ENCODE peak calls at places on chromosomes 3 and 15, in six cellular contexts. T is esophagus squamous epithelium, L is tibial artery, X is thoracic aorta, S is Peyer's patch, B is MM.1S. O is an unnamed sample. For H3K36me3, the result is how much of the 10 kb centered on the place peaks cover.

GRCh38 chr3:25306741-25307140 is 121.3 kb upstream of the RARB start:
- DNase-seq in B (no peak), L (no peak), S (no peak), T (no peak), X (no peak), O (no peak)

GRCh38 chr3:52415769-52416168 is 29.1 kb downstream of the SEMA3G start:
- DNase-seq in S (no peak), B (no peak), X (no peak), T (no peak), L (no peak), O (no peak)

GRCh38 chr15:99249270-99249817 is at the start of gene TTC23:
- DNase-seq in X (no peak), L (no peak), S (no peak), T (no peak), B (no peak), O (peak)

GRCh38 chr3:43071313-43071893 is 34.5 kb downstream of the POMGNT2 start:
- DNase-seq in X (no peak), S (no peak), B (no peak), L (no peak), T (no peak), O (peak)

GRCh38 chr15:71798641-71799040 is 11.7 kb upstream of the NR2E3 start:
- DNase-seq in L (no peak), T (no peak), S (no peak), X (no peak), B (no peak), O (no peak)

GRCh38 chr3:6315906-6316305 is 545.0 kb upstream of the GRM7 start:
- DNase-seq in X (no peak), L (no peak), B (no peak), T (no peak), S (no peak), O (no peak)

GRCh38 chr3:109685084-109686079 is 348.0 kb upstream of the DPPA4 start:
- DNase-seq in S (peak), X (peak), B (no peak), L (peak), T (no peak), O (peak)

GRCh38 chr3:160340351-160340750 is 58.7 kb downstream of the IFT80 start:
- DNase-seq in B (no peak), S (no peak), X (no peak), L (no peak), T (no peak), O (no peak)

GRCh38 chr3:105747056-105747455 is 121.8 kb downstream of the CBLB start:
- DNase-seq in T (no peak), X (no peak), B (no peak), L (no peak), S (no peak), O (no peak)

GRCh38 chr15:70390723-70391122 is 293.0 kb upstream of the TLE3 start:
- DNase-seq in S (no peak), B (no peak), L (no peak), X (no peak), T (no peak), O (no peak)

GRCh38 chr3:55180936-55181535 is 253.2 kb upstream of the LRTM1 start:
- DNase-seq in L (no peak), S (peak), X (no peak), B (peak), T (no peak), O (no peak)

GRCh38 chr3:187922704-187923393 is 177.6 kb upstream of the BCL6 start:
- DNase-seq in T (no peak), B (no peak), L (no peak), X (no peak), S (no peak), O (no peak)

GRCh38 chr3:171851685-171852084 is 8.5 kb downstream of the TMEM212 start:
- DNase-seq in T (no peak), B (no peak), X (no peak), L (no peak), S (no peak), O (peak)

GRCh38 chr15:101062063-101062462 is 142.9 kb downstream of the LRRK1 start:
- DNase-seq in S (peak), X (no peak), L (peak), T (no peak), B (no peak), O (no peak)

GRCh38 chr15:40282870-40283614 is at the start of gene ANKRD63:
- DNase-seq in X (no peak), B (no peak), T (no peak), L (no peak), S (no peak), O (no peak)

GRCh38 chr15:40242216-40242599 is 3.3 kb downstream of the PAK6 start:
- DNase-seq in B (no peak), T (no peak), L (no peak), S (peak), X (no peak), O (no peak)

GRCh38 chr3:37458162-37458895 is 283.9 kb upstream of the LRRFIP2 start:
- DNase-seq in S (no peak), X (no peak), T (no peak), B (no peak), L (peak), O (no peak)

GRCh38 chr3:90091557-90091956 is 984.1 kb downstream of the EPHA3 start:
- DNase-seq in X (no peak), L (no peak), B (peak), T (no peak), S (no peak), O (no peak)

GRCh38 chr3:147361671-147362420 is 44.5 kb downstream of the ZIC4 start:
- DNase-seq in X (no peak), B (peak), S (no peak), T (no peak), L (no peak), O (peak)

GRCh38 chr3:39101022-39101689 is 6.3 kb downstream of the GORASP1 start:
- DNase-seq in L (no peak), B (peak), X (no peak), T (no peak), S (peak), O (no peak)

GRCh38 chr3:128572644-128573105 is 77.9 kb downstream of the RPN1 start:
- DNase-seq in S (no peak), L (no peak), X (no peak), T (no peak), B (peak), O (peak)

GRCh38 chr3:47001731-47002489 is 22.4 kb downstream of the NBEAL2 start:
- DNase-seq in L (peak), T (no peak), X (no peak), B (no peak), S (no peak), O (no peak)
- H3K36me3 ChIP-seq in L (half or more), T (half or more), X (under half), B (under half), S (under half), O (under half)

GRCh38 chr15:52052076-52052935 is 33.3 kb downstream of the MAPK6 start:
- DNase-seq in L (no peak), T (no peak), S (no peak), X (no peak), B (no peak), O (no peak)

GRCh38 chr15:52056001-52056400 is 37.0 kb downstream of the MAPK6 start:
- DNase-seq in L (no peak), X (no peak), T (no peak), S (no peak), B (no peak), O (no peak)

GRCh38 chr15:52060511-52060910 is 41.5 kb downstream of the MAPK6 start:
- DNase-seq in L (no peak), X (no peak), S (no peak), B (no peak), T (no peak), O (no peak)

GRCh38 chr15:52054381-52054780 is 35.4 kb downstream of the MAPK6 start:
- DNase-seq in L (no peak), B (no peak), S (no peak), X (no peak), T (no peak), O (no peak)

DNA sequence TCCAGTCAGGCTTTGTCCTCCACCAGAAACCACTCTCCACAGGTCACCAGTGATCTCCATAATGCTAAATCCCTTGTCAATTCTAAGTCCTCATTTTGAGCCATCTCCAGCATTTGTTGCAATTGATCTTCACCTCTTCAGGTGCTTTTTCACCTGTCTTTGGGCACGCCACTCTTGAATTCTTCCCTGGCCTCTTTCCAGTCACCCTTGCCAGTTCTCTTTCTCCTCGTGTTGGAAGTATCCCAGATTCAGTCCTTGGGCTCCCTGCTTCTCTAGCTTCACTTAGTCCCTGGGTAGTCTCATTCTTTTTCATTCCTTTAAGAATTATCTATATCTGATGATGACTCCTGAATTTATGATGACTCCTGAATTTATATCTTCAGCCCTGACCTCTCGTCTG is 37.5 kb downstream of the MAPK6 start:
- DNase-seq in X (no peak), L (no peak), B (no peak), S (no peak), T (no peak), O (no peak)
- H3K36me3 ChIP-seq in X (under half), L (half or more), B (under half), S (under half), T (under half), O (under half)

GRCh38 chr3:44832965-44833364 is 28.7 kb upstream of the TMEM42 start:
- DNase-seq in L (no peak), S (no peak), X (no peak), T (no peak), B (no peak), O (no peak)
- H3K36me3 ChIP-seq in L (under half), S (under half), X (under half), T (under half), B (under half), O (under half)

GRCh38 chr3:47870702-47871255 is 67.8 kb downstream of the DHX30 start:
- DNase-seq in L (no peak), T (no peak), X (no peak), S (no peak), B (no peak), O (no peak)
- H3K36me3 ChIP-seq in L (half or more), T (under half), X (half or more), S (under half), B (under half), O (under half)

GRCh38 chr15:68783226-68784054 is 37.3 kb downstream of the ANP32A start:
- DNase-seq in L (peak), X (no peak), S (peak), B (peak), T (no peak), O (peak)

GRCh38 chr15:68786753-68787152 is 33.9 kb downstream of the ANP32A start:
- DNase-seq in X (no peak), T (no peak), B (no peak), L (peak), S (no peak), O (no peak)

GRCh38 chr15:68782589-68783161 is 38.0 kb downstream of the ANP32A start:
- DNase-seq in T (no peak), L (peak), X (no peak), B (no peak), S (no peak), O (no peak)

GRCh38 chr15:68781766-68782588 is 38.7 kb downstream of the ANP32A start:
- DNase-seq in B (no peak), X (peak), L (peak), S (no peak), T (no peak), O (no peak)

DNA sequence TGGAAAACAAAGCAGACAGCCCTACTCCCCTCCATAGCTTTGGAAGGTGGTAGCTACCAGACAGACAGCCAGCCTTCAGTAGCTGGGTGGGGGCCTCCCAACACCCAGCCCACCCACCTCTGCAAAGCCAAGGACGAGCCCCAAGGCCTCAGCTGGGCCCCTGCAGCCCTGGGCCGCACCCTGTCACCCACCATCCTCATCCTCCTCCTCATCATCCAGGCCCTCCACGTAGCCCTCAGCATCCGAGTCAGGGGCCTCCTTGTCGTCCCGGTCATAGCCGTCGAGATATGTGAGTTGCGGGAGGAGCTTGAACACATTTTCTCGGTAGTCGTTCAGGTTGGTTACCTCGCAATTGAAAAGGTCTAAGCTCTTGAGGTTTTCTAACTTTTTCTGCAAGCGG is 36.5 kb downstream of the ANP32A start:
- DNase-seq in X (no peak), T (no peak), L (peak), S (no peak), B (no peak), O (no peak)
- H3K36me3 ChIP-seq in X (under half), T (under half), L (half or more), S (under half), B (under half), O (under half)

DNA sequence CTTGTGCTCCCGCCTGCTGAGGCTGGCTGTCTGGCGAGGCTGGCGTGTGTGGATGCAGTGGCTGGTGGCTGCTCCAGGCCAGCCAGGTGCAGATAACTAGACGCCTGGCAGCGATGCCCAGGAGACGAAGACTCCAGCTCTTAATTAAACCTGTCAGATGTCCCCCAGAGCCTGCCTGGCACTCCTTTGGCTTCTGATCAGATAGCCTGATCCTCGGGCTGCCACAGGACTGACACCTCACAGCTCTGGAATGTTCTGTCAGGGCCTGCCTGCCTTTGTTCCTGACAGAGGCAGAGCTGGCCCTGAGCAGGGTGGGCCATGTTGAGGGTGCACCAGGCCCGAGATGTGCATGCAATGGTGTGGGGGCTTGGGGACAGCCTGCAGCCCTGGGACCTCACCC is 36.5 kb downstream of the PLXNA1 start:
- DNase-seq in T (no peak), X (no peak), L (no peak), S (no peak), B (no peak), O (no peak)
- H3K36me3 ChIP-seq in T (half or more), X (half or more), L (half or more), S (under half), B (under half), O (under half)

GRCh38 chr15:28219116-28219515 is 102.9 kb downstream of the HERC2 start:
- DNase-seq in X (no peak), L (no peak), T (no peak), S (no peak), B (no peak), O (no peak)
- H3K36me3 ChIP-seq in X (under half), L (half or more), T (under half), S (under half), B (under half), O (under half)

DNA sequence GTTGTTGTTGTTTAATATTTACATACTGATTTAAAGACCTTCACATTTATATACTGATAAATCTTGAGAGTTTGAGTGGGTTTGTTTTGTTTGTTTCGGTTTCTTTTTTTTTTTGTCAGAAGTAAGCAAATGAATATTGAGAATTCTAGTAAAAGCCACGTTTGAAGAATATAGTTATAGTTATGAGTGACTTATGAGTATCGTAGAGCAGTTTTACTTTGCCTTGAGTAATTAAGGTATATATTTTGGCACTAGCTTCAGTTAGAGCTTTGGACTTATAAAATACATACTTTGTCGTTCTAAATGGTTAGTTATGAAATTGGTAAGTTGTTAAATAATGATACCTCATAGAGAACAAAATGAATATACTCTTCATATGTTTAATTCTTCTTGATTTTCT is 27.8 kb downstream of the ATP1B3 start:
- DNase-seq in B (no peak), X (no peak), T (no peak), S (no peak), L (no peak), O (no peak)
- H3K36me3 ChIP-seq in B (under half), X (under half), T (under half), S (under half), L (under half), O (under half)

O was measured in HCT116.